ENCODE peak calls at places on chromosomes 2 and 18, in seven cellular contexts. E is NCI-H2081; Y is activated CD4-positive, alpha-beta T cell treated with anti-CD3 and anti-CD28 coated beads for 48 hours; X is EH; B is activated gamma-delta T cell treated with Interleukin-2 at 50 U/mL for 16 hours; J is HCEC 1CT; N is nucleus accumbens. W is an unnamed sample.

GRCh38 chr2:100983201-100983600 is 18.9 kb upstream of the RPL31 start:
- DNase-seq in E (no peak), Y (no peak), X (no peak), B (no peak), J (no peak), N (no peak), W (no peak)

GRCh38 chr2:133667085-133667484 is 98.8 kb upstream of the NCKAP5 start:
- DNase-seq in E (no peak), Y (no peak), X (peak), B (no peak), J (peak), N (no peak), W (no peak)

GRCh38 chr2:20211420-20211819 is 13.5 kb downstream of the SDC1 start:
- DNase-seq in E (no peak), Y (no peak), X (no peak), B (no peak), J (no peak), N (no peak), W (no peak)

GRCh38 chr2:158232476-158232875 is 130.8 kb downstream of the UPP2 start:
- DNase-seq in E (no peak), Y (no peak), X (peak), B (no peak), J (peak), N (no peak), W (no peak)

GRCh38 chr18:2982452-2983172 is 30.3 kb downstream of the LPIN2 start:
- DNase-seq in E (no peak), Y (no peak), X (no peak), B (no peak), J (no peak), N (no peak), W (no peak)

GRCh38 chr2:78757652-78758051 is 267.9 kb upstream of the REG3G start:
- DNase-seq in E (no peak), Y (no peak), X (no peak), B (no peak), J (no peak), N (no peak), W (no peak)

GRCh38 chr2:64525323-64525625 is 1.1 kb downstream of the AFTPH start:
- DNase-seq in E (no peak), Y (peak), X (peak), B (peak), J (no peak), N (no peak), W (no peak)

GRCh38 chr2:6924918-6925194 is 7.6 kb downstream of the RNF144A start:
- DNase-seq in E (no peak), Y (no peak), X (no peak), B (no peak), J (no peak), N (no peak), W (no peak)

GRCh38 chr2:205047273-205047839 is 502.1 kb downstream of the PARD3B start:
- DNase-seq in E (peak), Y (no peak), X (no peak), B (no peak), J (no peak), N (no peak), W (no peak)

GRCh38 chr2:127197475-127198385 is 22.4 kb downstream of the CYP27C1 start:
- DNase-seq in E (peak), Y (peak), X (peak), B (peak), J (peak), N (peak), W (peak)

GRCh38 chr2:1995987-1996386 is 251.7 kb upstream of the PXDN start:
- DNase-seq in E (no peak), Y (peak), X (peak), B (no peak), J (no peak), N (no peak), W (peak)

GRCh38 chr2:217890445-217890844 is 112.3 kb downstream of the TNS1 start:
- DNase-seq in E (no peak), Y (no peak), X (peak), B (no peak), J (peak), N (peak), W (no peak)

GRCh38 chr2:75481041-75481836 is 79.5 kb downstream of the EVA1A start:
- DNase-seq in E (peak), Y (no peak), X (peak), B (no peak), J (peak), N (no peak), W (no peak)

GRCh38 chr18:60027397-60027796 is 127.6 kb downstream of the PMAIP1 start:
- DNase-seq in E (peak), Y (no peak), X (no peak), B (no peak), J (no peak), N (peak), W (no peak)